ENCODE peak calls at places on chromosomes 12 and 14, in seven cellular contexts. Y, A, R, B, P, W and V are unnamed samples.
A peak's percentile ranks its signal among the peaks of the same experiment; 100 is the strongest.

GRCh38 chr12:31568498-31568897 is 22.4 kb downstream of the DENND5B start:
- DNase-seq in Y (no peak), A (no peak), R (no peak), B (no peak), P (no peak), W (no peak), V (no peak)

GRCh38 chr12:1590083-1590979 is 4.0 kb downstream of the FBXL14 start:
- DNase-seq in Y (peak; percentile 73), A (no peak), R (peak; percentile 25), B (no peak), P (peak; percentile 57), W (no peak), V (no peak)

GRCh38 chr14:56918849-56919574 is 108.7 kb upstream of the OTX2 start:
- DNase-seq in Y (no peak), A (no peak), R (no peak), B (no peak), P (no peak), W (no peak), V (no peak)

GRCh38 chr14:103186894-103187586 is 63.8 kb downstream of the TNFAIP2 start:
- DNase-seq in Y (no peak), A (no peak), R (no peak), B (no peak), P (no peak), W (peak; percentile 51), V (no peak)

GRCh38 chr14:29735459-29735858 is 192.2 kb downstream of the PRKD1 start:
- DNase-seq in Y (no peak), A (no peak), R (no peak), B (no peak), P (no peak), W (no peak), V (no peak)

GRCh38 chr12:116821291-116821690 is 60.0 kb downstream of the HRK start:
- DNase-seq in Y (no peak), A (no peak), R (no peak), B (no peak), P (peak; percentile 29), W (no peak), V (no peak)

GRCh38 chr14:49418789-49419188 is 167.4 kb downstream of the RPS29 start:
- DNase-seq in Y (no peak), A (no peak), R (no peak), B (no peak), P (no peak), W (no peak), V (no peak)

GRCh38 chr14:22978873-22979671 is 3.3 kb downstream of the AJUBA start:
- DNase-seq in Y (no peak), A (peak; percentile 99), R (no peak), B (no peak), P (no peak), W (no peak), V (no peak)

GRCh38 chr14:49858383-49858782 is 5.8 kb upstream of the NEMF start:
- DNase-seq in Y (no peak), A (no peak), R (no peak), B (no peak), P (no peak), W (no peak), V (no peak)

GRCh38 chr12:71958457-71958856 is 19.8 kb downstream of the TPH2 start:
- DNase-seq in Y (no peak), A (no peak), R (no peak), B (no peak), P (no peak), W (no peak), V (no peak)

GRCh38 chr14:103719766-103720165 is 4.2 kb downstream of the ZFYVE21 start:
- DNase-seq in Y (no peak), A (no peak), R (no peak), B (no peak), P (no peak), W (no peak), V (no peak)

GRCh38 chr12:103278329-103278728 is 217.4 kb downstream of the C12orf42 start:
- DNase-seq in Y (no peak), A (no peak), R (no peak), B (no peak), P (no peak), W (no peak), V (no peak)

GRCh38 chr12:103282124-103282523 is 213.6 kb downstream of the C12orf42 start:
- DNase-seq in Y (no peak), A (no peak), R (no peak), B (no peak), P (no peak), W (no peak), V (no peak)

GRCh38 chr12:103273645-103274044 is 222.1 kb downstream of the C12orf42 start:
- DNase-seq in Y (no peak), A (peak; percentile 57), R (no peak), B (no peak), P (no peak), W (no peak), V (no peak)

GRCh38 chr12:103279444-103279843 is 216.3 kb downstream of the C12orf42 start:
- DNase-seq in Y (no peak), A (peak; percentile 53), R (no peak), B (no peak), P (no peak), W (no peak), V (no peak)
- TF ChIP-seq CTCF in Y (no peak), A (no peak), R (no peak), B (no peak), P (no peak), W (no peak), V (no peak)

GRCh38 chr14:40222996-40223395 is 790.8 kb upstream of the FBXO33 start:
- DNase-seq in Y (no peak), A (no peak), R (no peak), B (no peak), P (no peak), W (no peak), V (no peak)
- TF ChIP-seq CTCF in Y (no peak), A (no peak), R (no peak), B (no peak), P (no peak), W (no peak), V (no peak)

DNA sequence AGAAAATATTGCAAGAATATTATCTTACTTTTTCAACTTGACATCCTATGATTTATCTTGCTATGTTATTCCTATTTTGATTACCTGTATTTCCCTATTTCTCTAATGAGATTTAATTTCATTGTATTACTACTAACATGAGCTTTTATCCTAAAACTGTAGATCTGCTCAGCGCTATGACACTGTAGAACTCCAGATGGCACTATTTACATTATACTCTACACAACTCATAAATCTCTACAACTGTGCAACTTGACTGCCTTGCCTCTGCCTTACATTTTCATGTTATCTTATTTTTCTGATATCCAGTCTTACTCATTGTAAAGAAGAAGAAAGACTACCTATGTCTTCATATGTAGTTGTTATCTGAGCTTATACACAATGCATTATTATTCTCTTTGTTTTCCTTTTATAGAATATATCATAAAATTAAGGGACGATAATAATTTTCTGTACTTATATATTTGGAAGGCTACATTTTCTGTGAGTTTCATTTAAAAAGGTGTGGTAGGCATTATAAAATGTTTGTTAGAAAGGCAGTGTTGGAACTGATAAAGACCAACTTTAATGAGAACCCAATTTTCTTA is 24.1 kb downstream of the NUP37 start:
- DNase-seq in Y (peak; percentile 25), A (peak; percentile 38), R (no peak), B (no peak), P (no peak), W (no peak), V (no peak)
- TF ChIP-seq CTCF in Y (peak; percentile 46), A (peak; percentile 59), R (no peak), B (peak; percentile 32), P (peak; percentile 71), W (peak; percentile 22), V (no peak)

GRCh38 chr14:66396165-66396564 is 90.0 kb upstream of the CCDC196 start:
- DNase-seq in Y (no peak), A (no peak), R (no peak), B (no peak), P (no peak), W (no peak), V (no peak)

GRCh38 chr14:66398437-66398836 is 87.7 kb upstream of the CCDC196 start:
- DNase-seq in Y (no peak), A (no peak), R (no peak), B (no peak), P (no peak), W (no peak), V (no peak)

GRCh38 chr14:66395300-66395699 is 90.9 kb upstream of the CCDC196 start:
- DNase-seq in Y (no peak), A (peak; percentile 42), R (no peak), B (no peak), P (no peak), W (no peak), V (no peak)
- TF ChIP-seq CTCF in Y (no peak), A (peak; percentile 14), R (no peak), B (no peak), P (no peak), W (no peak), V (no peak)

DNA sequence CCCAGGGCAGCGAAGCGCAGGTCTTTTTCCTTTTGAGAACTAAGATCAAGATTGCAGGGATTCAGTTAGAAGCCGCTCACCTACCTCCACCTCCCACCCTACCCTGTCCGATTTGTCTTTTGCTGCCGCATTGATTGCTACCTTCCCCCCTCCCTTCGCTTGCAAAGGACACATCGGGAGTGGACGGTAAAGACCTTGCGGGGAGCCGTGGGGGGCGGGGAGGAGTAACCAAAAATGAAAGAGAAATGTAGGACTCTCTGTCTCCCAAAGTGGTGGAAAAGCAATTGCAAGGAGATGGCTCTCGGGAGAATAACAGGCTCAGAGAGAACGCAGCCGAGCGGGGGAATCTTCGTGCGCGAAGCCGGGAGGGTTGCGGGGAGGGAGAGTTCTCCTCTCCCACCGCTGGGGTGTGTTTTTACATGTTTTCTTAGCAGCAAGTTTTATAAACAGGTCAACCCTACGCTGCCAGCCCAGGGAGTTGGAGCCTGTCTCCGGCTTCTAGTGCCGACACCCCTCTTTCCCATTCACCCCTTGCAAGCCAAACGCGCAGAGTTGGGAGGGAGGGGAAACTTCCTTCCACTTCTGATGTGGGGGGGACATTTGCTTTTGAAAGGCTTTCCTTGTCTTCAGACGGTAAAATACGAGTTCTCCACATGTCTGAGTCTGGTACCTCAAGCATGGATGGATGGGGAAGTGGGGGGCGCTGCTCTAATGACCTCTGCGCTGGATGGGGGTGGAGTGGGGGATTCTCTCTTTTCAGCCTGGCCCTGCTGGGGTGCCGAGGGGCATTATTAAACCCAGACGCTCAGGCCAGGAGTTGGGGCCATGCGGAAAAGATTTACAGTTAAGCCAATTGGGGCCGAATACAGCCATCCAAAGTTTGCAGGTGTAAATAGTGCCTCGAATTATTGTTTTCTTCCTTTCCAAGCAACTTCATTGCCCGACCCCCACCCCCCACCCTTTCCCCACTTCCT is 8.9 kb upstream of the TBX3 start:
- DNase-seq in Y (peak; percentile 40), A (no peak), R (no peak), B (no peak), P (no peak), W (no peak), V (no peak)
- TF ChIP-seq CTCF in Y (peak; percentile 30), A (no peak), R (no peak), B (no peak), P (peak; percentile 46), W (no peak), V (no peak)